ENCODE peak calls at places on chromosomes 3 and 15, in four cellular contexts. One of them, this sample, is unnamed.

GRCh38 chr15:95247068-95247984 is 1016.0 kb downstream of the MCTP2 start:
- DNase-seq in ovary: no peak
- DNase-seq in endothelial cell: no peak
- DNase-seq in tibial artery: no peak
- DNase-seq in this sample: no peak

GRCh38 chr15:94053626-94054025 is 177.7 kb upstream of the MCTP2 start:
- DNase-seq in tibial artery: no peak
- DNase-seq in ovary: no peak
- DNase-seq in endothelial cell: no peak
- DNase-seq in this sample: no peak

GRCh38 chr3:11244131-11244677 is 28.0 kb upstream of the ATG7 start:
- DNase-seq in tibial artery: no peak
- DNase-seq in endothelial cell: no peak
- DNase-seq in ovary: no peak
- DNase-seq in this sample: no peak

GRCh38 chr15:35507932-35508638 is 37.9 kb downstream of the DPH6 start:
- DNase-seq in ovary: no peak
- DNase-seq in tibial artery: no peak
- DNase-seq in endothelial cell: no peak
- DNase-seq in this sample: no peak

GRCh38 chr3:113212845-113213375 is 1.6 kb downstream of the BOC start:
- DNase-seq in ovary: no peak
- DNase-seq in tibial artery: no peak
- DNase-seq in endothelial cell: no peak
- DNase-seq in this sample: no peak

GRCh38 chr3:129827765-129828164 is 65.7 kb downstream of the TMCC1 start:
- DNase-seq in tibial artery: no peak
- DNase-seq in endothelial cell: no peak
- DNase-seq in ovary: no peak
- DNase-seq in this sample: no peak

GRCh38 chr3:186361612-186362408 is at the start of gene DGKG:
- DNase-seq in ovary: peak; percentile 46
- DNase-seq in endothelial cell: peak; percentile 16
- DNase-seq in tibial artery: peak; percentile 90
- DNase-seq in this sample: no peak

GRCh38 chr15:100759116-100759515 is 120.5 kb upstream of the ALDH1A3 start:
- DNase-seq in tibial artery: no peak
- DNase-seq in endothelial cell: no peak
- DNase-seq in ovary: no peak
- DNase-seq in this sample: no peak

GRCh38 chr3:197906023-197906849 is 43.8 kb upstream of the RPL35A start:
- DNase-seq in ovary: peak; percentile 91
- DNase-seq in tibial artery: peak; percentile 91
- DNase-seq in endothelial cell: peak; percentile 90
- DNase-seq in this sample: peak; percentile 91

GRCh38 chr3:182238141-182238540 is 526.4 kb downstream of the SOX2 start:
- DNase-seq in tibial artery: no peak
- DNase-seq in ovary: no peak
- DNase-seq in endothelial cell: no peak
- DNase-seq in this sample: peak; percentile 57

GRCh38 chr3:176183181-176183580 is 1014.1 kb downstream of the TBL1XR1 start:
- DNase-seq in ovary: no peak
- DNase-seq in endothelial cell: no peak
- DNase-seq in tibial artery: no peak
- DNase-seq in this sample: no peak

GRCh38 chr15:48682949-48683651 is 37.6 kb upstream of the FBN1 start:
- DNase-seq in ovary: peak; percentile 47
- DNase-seq in tibial artery: no peak
- DNase-seq in endothelial cell: no peak
- DNase-seq in this sample: no peak

GRCh38 chr3:196988241-196989029 is 19.8 kb upstream of the PIGZ start:
- DNase-seq in endothelial cell: no peak
- DNase-seq in tibial artery: peak; percentile 39
- DNase-seq in ovary: peak; percentile 28
- DNase-seq in this sample: no peak

GRCh38 chr15:66655511-66655910 is 46.5 kb upstream of the SMAD6 start:
- DNase-seq in ovary: no peak
- DNase-seq in tibial artery: no peak
- DNase-seq in endothelial cell: no peak
- DNase-seq in this sample: no peak

GRCh38 chr15:76994971-76995945 is at the start of gene PSTPIP1:
- DNase-seq in endothelial cell: no peak
- DNase-seq in tibial artery: peak; percentile 79
- DNase-seq in ovary: peak; percentile 49
- DNase-seq in this sample: no peak

GRCh38 chr3:150149651-150150051 is 179.0 kb upstream of the PFN2 start:
- DNase-seq in tibial artery: no peak
- DNase-seq in ovary: no peak
- DNase-seq in endothelial cell: no peak
- DNase-seq in this sample: no peak

GRCh38 chr3:192514081-192514753 is 213.1 kb downstream of the FGF12 start:
- DNase-seq in tibial artery: no peak
- DNase-seq in ovary: no peak
- DNase-seq in endothelial cell: peak; percentile 52
- DNase-seq in this sample: peak; percentile 46

GRCh38 chr3:18847583-18848197 is 300.6 kb upstream of the KCNH8 start:
- DNase-seq in endothelial cell: no peak
- DNase-seq in ovary: no peak
- DNase-seq in tibial artery: no peak
- DNase-seq in this sample: no peak

GRCh38 chr3:152278674-152279427 is 10.1 kb downstream of the MBNL1 start:
- DNase-seq in ovary: no peak
- DNase-seq in tibial artery: no peak
- DNase-seq in endothelial cell: no peak
- DNase-seq in this sample: no peak

GRCh38 chr3:50624634-50625033 is 7.7 kb downstream of the MAPKAPK3 start:
- DNase-seq in endothelial cell: no peak
- DNase-seq in tibial artery: no peak
- DNase-seq in ovary: no peak
- DNase-seq in this sample: no peak

GRCh38 chr15:37106490-37107001 is 6.2 kb upstream of the MEIS2 start:
- DNase-seq in endothelial cell: peak; percentile 53
- DNase-seq in tibial artery: no peak
- DNase-seq in ovary: peak; percentile 71
- DNase-seq in this sample: no peak

GRCh38 chr3:134325722-134326121 is 48.5 kb downstream of the AMOTL2 start:
- DNase-seq in ovary: no peak
- DNase-seq in endothelial cell: no peak
- DNase-seq in tibial artery: no peak
- DNase-seq in this sample: no peak

GRCh38 chr15:82934100-82934880 is 18.2 kb downstream of the HOMER2 start:
- DNase-seq in endothelial cell: no peak
- DNase-seq in tibial artery: no peak
- DNase-seq in ovary: no peak
- DNase-seq in this sample: no peak

GRCh38 chr3:195100903-195101591 is 169.9 kb downstream of the XXYLT1 start:
- DNase-seq in endothelial cell: no peak
- DNase-seq in ovary: no peak
- DNase-seq in tibial artery: peak; percentile 66
- DNase-seq in this sample: no peak

GRCh38 chr15:91609231-91609630 is 244.3 kb upstream of the SLCO3A1 start:
- DNase-seq in ovary: no peak
- DNase-seq in endothelial cell: no peak
- DNase-seq in tibial artery: no peak
- DNase-seq in this sample: no peak
- TF ChIP-seq CTCF in ovary: no peak
- TF ChIP-seq CTCF in endothelial cell: no peak
- TF ChIP-seq CTCF in tibial artery: no peak
- TF ChIP-seq CTCF in this sample: no peak

DNA sequence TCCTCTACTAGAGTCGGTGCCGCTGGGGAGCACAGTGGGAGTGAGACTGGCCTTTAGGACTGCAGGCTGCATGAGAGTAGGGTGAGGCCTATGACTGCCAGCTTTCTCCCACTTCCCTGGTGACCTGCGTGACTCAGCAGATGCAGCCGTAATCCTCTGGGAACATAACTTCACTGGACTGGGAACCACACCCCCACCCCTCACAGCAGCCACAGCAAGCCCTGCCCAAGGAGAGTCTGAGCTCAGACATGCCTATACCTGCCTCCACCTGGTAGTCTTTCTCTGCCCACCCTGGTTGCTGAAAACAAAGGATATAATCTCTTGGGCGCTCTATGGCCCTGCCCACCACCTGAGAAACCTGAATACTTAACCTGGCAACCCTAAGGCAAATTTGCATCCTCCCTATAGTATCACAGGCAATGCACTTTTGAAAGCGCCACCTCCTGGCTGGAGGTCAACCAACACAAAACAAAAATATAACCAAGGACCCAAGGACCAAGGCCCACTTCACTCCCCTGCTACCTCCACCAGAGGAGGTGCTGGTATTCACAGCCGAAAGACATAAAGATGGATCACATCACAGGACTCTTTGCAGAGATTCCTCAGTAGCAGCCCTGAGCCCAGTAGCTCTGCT is 308.9 kb downstream of the CTNNB1 start:
- DNase-seq in tibial artery: no peak
- DNase-seq in ovary: no peak
- DNase-seq in endothelial cell: no peak
- DNase-seq in this sample: no peak
- TF ChIP-seq CTCF in tibial artery: no peak
- TF ChIP-seq CTCF in ovary: no peak
- TF ChIP-seq CTCF in endothelial cell: no peak
- TF ChIP-seq CTCF in this sample: no peak

GRCh38 chr15:38994310-38994709 is 429.7 kb upstream of the RASGRP1 start:
- DNase-seq in ovary: no peak
- DNase-seq in endothelial cell: no peak
- DNase-seq in tibial artery: no peak
- DNase-seq in this sample: no peak

GRCh38 chr15:38992541-38993334 is 428.1 kb upstream of the RASGRP1 start:
- DNase-seq in endothelial cell: no peak
- DNase-seq in tibial artery: no peak
- DNase-seq in ovary: no peak
- DNase-seq in this sample: no peak

GRCh38 chr15:38996111-38996541 is 431.5 kb upstream of the RASGRP1 start:
- DNase-seq in endothelial cell: no peak
- DNase-seq in tibial artery: no peak
- DNase-seq in ovary: no peak
- DNase-seq in this sample: no peak

GRCh38 chr15:38991701-38992100 is 427.1 kb upstream of the RASGRP1 start:
- DNase-seq in endothelial cell: no peak
- DNase-seq in ovary: no peak
- DNase-seq in tibial artery: no peak
- DNase-seq in this sample: no peak

GRCh38 chr15:38991126-38991525 is 426.5 kb upstream of the RASGRP1 start:
- DNase-seq in endothelial cell: peak; percentile 10
- DNase-seq in tibial artery: no peak
- DNase-seq in ovary: no peak
- DNase-seq in this sample: no peak
- TF ChIP-seq CTCF in endothelial cell: peak; percentile 67
- TF ChIP-seq CTCF in tibial artery: peak; percentile 34
- TF ChIP-seq CTCF in ovary: no peak
- TF ChIP-seq CTCF in this sample: peak; percentile 59

GRCh38 chr3:7423995-7424394 is 563.1 kb downstream of the GRM7 start:
- DNase-seq in tibial artery: no peak
- DNase-seq in ovary: no peak
- DNase-seq in endothelial cell: no peak
- DNase-seq in this sample: no peak

GRCh38 chr3:7421065-7421464 is 560.1 kb downstream of the GRM7 start:
- DNase-seq in endothelial cell: no peak
- DNase-seq in tibial artery: no peak
- DNase-seq in ovary: no peak
- DNase-seq in this sample: no peak
- TF ChIP-seq CTCF in endothelial cell: peak; percentile 48
- TF ChIP-seq CTCF in tibial artery: no peak
- TF ChIP-seq CTCF in ovary: no peak
- TF ChIP-seq CTCF in this sample: no peak

DNA sequence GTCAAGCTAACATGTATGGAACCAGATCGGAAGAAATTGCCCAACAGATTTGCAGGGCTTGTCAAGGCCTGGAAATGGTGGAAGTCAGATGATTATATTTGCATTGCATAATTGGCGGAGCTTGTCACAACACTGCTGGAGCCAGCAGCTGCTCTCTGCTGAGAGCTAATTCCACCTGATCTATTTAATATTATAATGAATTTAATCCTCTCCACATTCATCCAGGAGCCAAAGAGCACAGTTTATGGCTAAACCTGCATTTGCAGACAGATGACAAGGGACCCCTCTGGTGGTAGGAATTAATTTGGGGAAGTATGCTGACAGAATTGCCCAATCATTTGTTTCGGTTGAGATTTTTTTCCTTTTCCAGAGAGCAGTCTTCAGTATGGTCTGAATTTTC is 730.2 kb downstream of the TUSC7 start:
- DNase-seq in endothelial cell: peak; percentile 16
- DNase-seq in ovary: no peak
- DNase-seq in tibial artery: no peak
- DNase-seq in this sample: no peak
- TF ChIP-seq CTCF in endothelial cell: peak; percentile 39
- TF ChIP-seq CTCF in ovary: no peak
- TF ChIP-seq CTCF in tibial artery: peak; percentile 29
- TF ChIP-seq CTCF in this sample: peak; percentile 56

GRCh38 chr3:126519506-126520455 is 2.2 kb upstream of the UROC1 start:
- DNase-seq in tibial artery: peak; percentile 37
- DNase-seq in ovary: peak; percentile 9
- DNase-seq in endothelial cell: no peak
- DNase-seq in this sample: no peak
- TF ChIP-seq CTCF in tibial artery: no peak
- TF ChIP-seq CTCF in ovary: no peak
- TF ChIP-seq CTCF in endothelial cell: no peak
- TF ChIP-seq CTCF in this sample: no peak

GRCh38 chr3:188742755-188743549 is 428.8 kb upstream of the TPRG1 start:
- DNase-seq in tibial artery: no peak
- DNase-seq in ovary: no peak
- DNase-seq in endothelial cell: no peak
- DNase-seq in this sample: no peak

GRCh38 chr3:188746291-188746783 is 425.4 kb upstream of the TPRG1 start:
- DNase-seq in tibial artery: no peak
- DNase-seq in endothelial cell: no peak
- DNase-seq in ovary: no peak
- DNase-seq in this sample: no peak

GRCh38 chr3:188747487-188747886 is 424.3 kb upstream of the TPRG1 start:
- DNase-seq in tibial artery: no peak
- DNase-seq in ovary: no peak
- DNase-seq in endothelial cell: no peak
- DNase-seq in this sample: no peak

GRCh38 chr3:188745031-188745430 is 426.7 kb upstream of the TPRG1 start:
- DNase-seq in endothelial cell: no peak
- DNase-seq in ovary: no peak
- DNase-seq in tibial artery: no peak
- DNase-seq in this sample: no peak

GRCh38 chr3:188744166-188744565 is 427.6 kb upstream of the TPRG1 start:
- DNase-seq in ovary: no peak
- DNase-seq in endothelial cell: no peak
- DNase-seq in tibial artery: no peak
- DNase-seq in this sample: no peak
- TF ChIP-seq CTCF in ovary: no peak
- TF ChIP-seq CTCF in endothelial cell: no peak
- TF ChIP-seq CTCF in tibial artery: no peak
- TF ChIP-seq CTCF in this sample: no peak

GRCh38 chr15:27019687-27020086 is 48.7 kb downstream of the GABRG3 start:
- DNase-seq in endothelial cell: no peak
- DNase-seq in ovary: no peak
- DNase-seq in tibial artery: no peak
- DNase-seq in this sample: no peak

GRCh38 chr15:27017168-27017809 is 46.3 kb downstream of the GABRG3 start:
- DNase-seq in endothelial cell: peak; percentile 85
- DNase-seq in ovary: no peak
- DNase-seq in tibial artery: no peak
- DNase-seq in this sample: peak; percentile 86
- TF ChIP-seq CTCF in endothelial cell: peak; percentile 94
- TF ChIP-seq CTCF in ovary: no peak
- TF ChIP-seq CTCF in tibial artery: peak; percentile 26
- TF ChIP-seq CTCF in this sample: peak; percentile 88

This sample was measured in neural crest cell.